ENCODE peak calls at places on chromosomes 13 and 19, in six cellular contexts. One of them, this sample, is unnamed.
A peak's percentile ranks its signal among the peaks of the same experiment; 100 is the strongest.

GRCh38 chr19:19750131-19750841 is 17.4 kb upstream of the ZNF14 start:
- DNase-seq in mucosa of descending colon: no peak
- DNase-seq in skeletal muscle cell: no peak
- DNase-seq in body of pancreas: no peak
- DNase-seq in IMR-90: no peak
- DNase-seq in pancreas: no peak
- DNase-seq in this sample: no peak

GRCh38 chr19:18097993-18098890 is 664 bp downstream of the MAST3 start:
- DNase-seq in pancreas: no peak
- DNase-seq in body of pancreas: no peak
- DNase-seq in IMR-90: no peak
- DNase-seq in skeletal muscle cell: no peak
- DNase-seq in mucosa of descending colon: no peak
- DNase-seq in this sample: no peak

GRCh38 chr13:95644611-95645052 is at the start of gene DZIP1:
- DNase-seq in mucosa of descending colon: peak; percentile 47
- DNase-seq in IMR-90: peak; percentile 83
- DNase-seq in body of pancreas: peak; percentile 74
- DNase-seq in skeletal muscle cell: peak; percentile 63
- DNase-seq in pancreas: peak; percentile 82
- DNase-seq in this sample: peak; percentile 89

GRCh38 chr19:36331353-36332228 is 47.4 kb downstream of the ZFP14 start:
- DNase-seq in mucosa of descending colon: peak; percentile 79
- DNase-seq in IMR-90: peak; percentile 94
- DNase-seq in body of pancreas: peak; percentile 83
- DNase-seq in pancreas: peak; percentile 79
- DNase-seq in skeletal muscle cell: peak; percentile 84
- DNase-seq in this sample: peak; percentile 88

GRCh38 chr13:40102854-40103253 is 447.4 kb downstream of the COG6 start:
- DNase-seq in pancreas: no peak
- DNase-seq in body of pancreas: no peak
- DNase-seq in mucosa of descending colon: no peak
- DNase-seq in skeletal muscle cell: peak; percentile 73
- DNase-seq in IMR-90: peak; percentile 65
- DNase-seq in this sample: no peak

GRCh38 chr19:9528757-9529336 is 9.6 kb downstream of the ZNF426 start:
- DNase-seq in pancreas: no peak
- DNase-seq in skeletal muscle cell: no peak
- DNase-seq in body of pancreas: no peak
- DNase-seq in mucosa of descending colon: no peak
- DNase-seq in IMR-90: peak; percentile 9
- DNase-seq in this sample: no peak

GRCh38 chr13:33169273-33169980 is 116.1 kb downstream of the STARD13 start:
- DNase-seq in mucosa of descending colon: no peak
- DNase-seq in skeletal muscle cell: peak; percentile 85
- DNase-seq in IMR-90: peak; percentile 93
- DNase-seq in body of pancreas: no peak
- DNase-seq in pancreas: no peak
- DNase-seq in this sample: no peak

GRCh38 chr13:99448586-99448985 is 52.7 kb upstream of the TM9SF2 start:
- DNase-seq in pancreas: no peak
- DNase-seq in body of pancreas: no peak
- DNase-seq in IMR-90: no peak
- DNase-seq in mucosa of descending colon: no peak
- DNase-seq in skeletal muscle cell: no peak
- DNase-seq in this sample: no peak

GRCh38 chr19:18507021-18507726 is 14.7 kb downstream of the ELL start:
- DNase-seq in IMR-90: no peak
- DNase-seq in pancreas: no peak
- DNase-seq in skeletal muscle cell: no peak
- DNase-seq in mucosa of descending colon: peak; percentile 55
- DNase-seq in body of pancreas: no peak
- DNase-seq in this sample: no peak

GRCh38 chr19:2532252-2533071 is 56.5 kb downstream of the GADD45B start:
- DNase-seq in pancreas: no peak
- DNase-seq in mucosa of descending colon: no peak
- DNase-seq in body of pancreas: no peak
- DNase-seq in skeletal muscle cell: peak; percentile 92
- DNase-seq in IMR-90: peak; percentile 76
- DNase-seq in this sample: no peak

GRCh38 chr19:30924670-30925069 is 424.6 kb downstream of the TSHZ3 start:
- DNase-seq in pancreas: no peak
- DNase-seq in skeletal muscle cell: no peak
- DNase-seq in IMR-90: no peak
- DNase-seq in body of pancreas: no peak
- DNase-seq in mucosa of descending colon: no peak
- DNase-seq in this sample: no peak

GRCh38 chr13:61370520-61370919 is 45.1 kb downstream of the PCDH20 start:
- DNase-seq in mucosa of descending colon: no peak
- DNase-seq in pancreas: no peak
- DNase-seq in IMR-90: no peak
- DNase-seq in skeletal muscle cell: no peak
- DNase-seq in body of pancreas: no peak
- DNase-seq in this sample: no peak

GRCh38 chr13:42788601-42789000 is 7.2 kb downstream of the FAM216B start:
- DNase-seq in IMR-90: no peak
- DNase-seq in pancreas: no peak
- DNase-seq in body of pancreas: no peak
- DNase-seq in mucosa of descending colon: no peak
- DNase-seq in skeletal muscle cell: no peak
- DNase-seq in this sample: no peak

GRCh38 chr13:33893559-33893958 is 75.6 kb downstream of the RFC3 start:
- DNase-seq in mucosa of descending colon: no peak
- DNase-seq in IMR-90: no peak
- DNase-seq in pancreas: no peak
- DNase-seq in body of pancreas: no peak
- DNase-seq in skeletal muscle cell: no peak
- DNase-seq in this sample: no peak

GRCh38 chr13:77306458-77306857 is 20.4 kb downstream of the MYCBP2 start:
- DNase-seq in mucosa of descending colon: no peak
- DNase-seq in pancreas: no peak
- DNase-seq in skeletal muscle cell: no peak
- DNase-seq in body of pancreas: no peak
- DNase-seq in IMR-90: no peak
- DNase-seq in this sample: no peak

GRCh38 chr19:48654299-48655059 is 8.5 kb upstream of the CA11 start:
- DNase-seq in mucosa of descending colon: no peak
- DNase-seq in body of pancreas: no peak
- DNase-seq in pancreas: no peak
- DNase-seq in skeletal muscle cell: no peak
- DNase-seq in IMR-90: no peak
- DNase-seq in this sample: peak; percentile 100

GRCh38 chr13:29886446-29886845 is 36.0 kb upstream of the UBL3 start:
- DNase-seq in mucosa of descending colon: no peak
- DNase-seq in skeletal muscle cell: no peak
- DNase-seq in pancreas: no peak
- DNase-seq in body of pancreas: no peak
- DNase-seq in IMR-90: no peak
- DNase-seq in this sample: no peak

GRCh38 chr19:43622070-43622469 is 2.6 kb upstream of the ZNF428 start:
- DNase-seq in pancreas: no peak
- DNase-seq in skeletal muscle cell: no peak
- DNase-seq in IMR-90: no peak
- DNase-seq in mucosa of descending colon: no peak
- DNase-seq in body of pancreas: no peak
- DNase-seq in this sample: no peak

GRCh38 chr19:37007587-37008220 is 70.5 kb upstream of the ZNF420 start:
- DNase-seq in IMR-90: no peak
- DNase-seq in mucosa of descending colon: peak; percentile 31
- DNase-seq in skeletal muscle cell: no peak
- DNase-seq in body of pancreas: peak; percentile 55
- DNase-seq in pancreas: peak; percentile 79
- DNase-seq in this sample: no peak

GRCh38 chr13:26721251-26721939 is 39.2 kb downstream of the GPR12 start:
- DNase-seq in mucosa of descending colon: peak; percentile 6
- DNase-seq in pancreas: no peak
- DNase-seq in IMR-90: no peak
- DNase-seq in skeletal muscle cell: no peak
- DNase-seq in body of pancreas: no peak
- DNase-seq in this sample: no peak

GRCh38 chr19:41870401-41870873 is 6.6 kb upstream of the CD79A start:
- DNase-seq in mucosa of descending colon: no peak
- DNase-seq in IMR-90: peak; percentile 61
- DNase-seq in body of pancreas: no peak
- DNase-seq in skeletal muscle cell: no peak
- DNase-seq in pancreas: no peak
- DNase-seq in this sample: no peak

GRCh38 chr19:13887529-13887928 is 10.6 kb downstream of the NANOS3 start:
- DNase-seq in mucosa of descending colon: no peak
- DNase-seq in IMR-90: peak; percentile 15
- DNase-seq in skeletal muscle cell: no peak
- DNase-seq in pancreas: no peak
- DNase-seq in body of pancreas: no peak
- DNase-seq in this sample: no peak

GRCh38 chr19:35032356-35032865 is 2.1 kb downstream of the SCN1B start:
- DNase-seq in IMR-90: no peak
- DNase-seq in pancreas: no peak
- DNase-seq in skeletal muscle cell: no peak
- DNase-seq in mucosa of descending colon: no peak
- DNase-seq in body of pancreas: no peak
- DNase-seq in this sample: no peak

GRCh38 chr19:35031072-35031881 is 1.0 kb downstream of the SCN1B start:
- DNase-seq in skeletal muscle cell: no peak
- DNase-seq in pancreas: no peak
- DNase-seq in IMR-90: peak; percentile 18
- DNase-seq in mucosa of descending colon: no peak
- DNase-seq in body of pancreas: no peak
- DNase-seq in this sample: peak; percentile 60

GRCh38 chr19:35027851-35028599 is 2.2 kb upstream of the SCN1B start:
- DNase-seq in skeletal muscle cell: no peak
- DNase-seq in IMR-90: peak; percentile 27
- DNase-seq in mucosa of descending colon: no peak
- DNase-seq in body of pancreas: no peak
- DNase-seq in pancreas: no peak
- DNase-seq in this sample: peak; percentile 29

GRCh38 chr19:35029737-35030256 is 473 bp upstream of the SCN1B start:
- DNase-seq in mucosa of descending colon: no peak
- DNase-seq in body of pancreas: no peak
- DNase-seq in skeletal muscle cell: no peak
- DNase-seq in pancreas: no peak
- DNase-seq in IMR-90: no peak
- DNase-seq in this sample: peak; percentile 35

GRCh38 chr19:35030257-35031071 is at the start of gene SCN1B:
- DNase-seq in skeletal muscle cell: no peak
- DNase-seq in pancreas: peak; percentile 89
- DNase-seq in mucosa of descending colon: peak; percentile 44
- DNase-seq in body of pancreas: peak; percentile 67
- DNase-seq in IMR-90: peak; percentile 55
- DNase-seq in this sample: peak; percentile 67
- H3K4me3 ChIP-seq in skeletal muscle cell: peak within 1 kb of the TSS; percentile 59
- H3K4me3 ChIP-seq in pancreas: peak within 1 kb of the TSS; percentile 18
- H3K4me3 ChIP-seq in mucosa of descending colon: peak within 1 kb of the TSS; percentile 6
- H3K4me3 ChIP-seq in body of pancreas: no peak within 1 kb of the TSS
- H3K4me3 ChIP-seq in IMR-90: peak within 1 kb of the TSS; percentile 65
- H3K4me3 ChIP-seq in this sample: peak within 1 kb of the TSS; percentile 58

GRCh38 chr19:12052057-12052570 is 647 bp downstream of the ZNF878 start:
- DNase-seq in pancreas: no peak
- DNase-seq in body of pancreas: no peak
- DNase-seq in skeletal muscle cell: no peak
- DNase-seq in IMR-90: peak; percentile 14
- DNase-seq in mucosa of descending colon: no peak
- DNase-seq in this sample: peak; percentile 51
- H3K4me3 ChIP-seq in pancreas: peak overlapping the region; percentile 56
- H3K4me3 ChIP-seq in body of pancreas: peak overlapping the region; percentile 47
- H3K4me3 ChIP-seq in skeletal muscle cell: peak overlapping the region; percentile 71
- H3K4me3 ChIP-seq in IMR-90: peak overlapping the region; percentile 88
- H3K4me3 ChIP-seq in mucosa of descending colon: peak overlapping the region; percentile 32
- H3K4me3 ChIP-seq in this sample: peak overlapping the region; percentile 70

DNA sequence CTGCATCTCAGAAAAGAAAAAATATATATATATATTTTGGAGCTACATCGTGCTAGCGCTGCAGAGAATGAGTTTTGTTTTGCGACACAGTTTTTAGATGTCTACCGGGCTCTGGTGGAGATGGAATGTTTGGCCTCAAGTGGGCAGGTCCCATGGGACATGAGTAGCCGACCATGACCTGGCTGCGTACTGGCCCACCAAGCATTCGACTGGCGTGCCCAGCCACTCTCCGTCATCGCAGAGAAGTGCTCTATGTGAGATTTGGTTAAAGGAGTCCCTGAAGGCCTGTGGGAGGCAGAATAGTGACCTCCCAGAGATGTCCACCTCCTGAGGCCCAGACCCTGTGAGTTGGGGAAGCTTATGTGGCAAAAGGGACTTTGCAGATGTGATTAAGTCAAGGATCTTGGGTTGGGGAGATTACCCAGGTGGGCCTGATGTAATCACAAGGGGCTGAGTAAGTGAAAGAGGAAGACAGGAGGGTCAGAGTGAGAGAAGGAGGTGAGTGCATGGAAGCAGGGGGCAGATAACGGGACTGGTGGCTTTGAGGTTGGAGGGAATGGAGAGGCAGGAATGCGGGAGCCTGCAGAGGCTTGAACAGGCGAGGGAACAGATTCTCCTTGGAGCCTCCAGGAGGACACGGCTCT is 817 bp upstream of the LILRB4 start:
- DNase-seq in mucosa of descending colon: no peak
- DNase-seq in skeletal muscle cell: no peak
- DNase-seq in IMR-90: no peak
- DNase-seq in body of pancreas: no peak
- DNase-seq in pancreas: no peak
- DNase-seq in this sample: no peak
- H3K4me3 ChIP-seq in mucosa of descending colon: no peak overlapping the region
- H3K4me3 ChIP-seq in skeletal muscle cell: no peak overlapping the region
- H3K4me3 ChIP-seq in IMR-90: no peak overlapping the region
- H3K4me3 ChIP-seq in body of pancreas: no peak overlapping the region
- H3K4me3 ChIP-seq in pancreas: no peak overlapping the region
- H3K4me3 ChIP-seq in this sample: no peak overlapping the region

DNA sequence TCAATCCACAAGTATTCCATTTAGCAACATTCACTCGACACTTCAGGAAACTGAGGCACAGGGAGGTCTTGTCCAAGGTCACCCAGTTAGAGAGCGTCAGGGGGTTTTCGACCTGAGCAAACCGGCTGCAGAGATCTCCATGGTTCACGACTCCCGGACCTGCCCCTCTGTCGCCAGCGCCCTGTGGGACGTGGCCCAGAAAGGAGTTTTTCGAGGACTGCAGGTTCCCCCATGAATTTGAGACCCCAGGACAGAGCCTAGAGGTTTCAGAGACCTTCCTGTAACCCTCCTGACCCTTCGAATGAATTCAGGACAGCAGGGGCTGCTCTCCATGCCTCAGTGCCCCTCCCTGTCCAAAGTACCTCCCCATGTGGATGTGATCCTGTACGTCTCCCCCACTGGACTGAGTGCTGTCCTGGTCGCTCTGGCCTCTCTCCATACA is 22.6 kb upstream of the SEMA6B start:
- DNase-seq in body of pancreas: no peak
- DNase-seq in mucosa of descending colon: no peak
- DNase-seq in IMR-90: no peak
- DNase-seq in pancreas: no peak
- DNase-seq in skeletal muscle cell: no peak
- DNase-seq in this sample: no peak
- H3K4me3 ChIP-seq in body of pancreas: no peak overlapping the region
- H3K4me3 ChIP-seq in mucosa of descending colon: no peak overlapping the region
- H3K4me3 ChIP-seq in IMR-90: no peak overlapping the region
- H3K4me3 ChIP-seq in pancreas: no peak overlapping the region
- H3K4me3 ChIP-seq in skeletal muscle cell: no peak overlapping the region
- H3K4me3 ChIP-seq in this sample: peak overlapping the region; percentile 54